ENCODE peak calls at places on chromosomes 13 and 19, in four cellular contexts. One of them, this sample, is unnamed.

GRCh38 chr19:35780717-35781116 is 5.4 kb downstream of the ARHGAP33 start:
- DNase-seq in stimulated activated CD8-positive, alpha-beta memory T cell treated with anti-CD3 and anti-CD28 coated beads, Interleukin-7, amount 100 ng/mL, for 1 hour: no peak
- DNase-seq in activated CD8-positive, alpha-beta memory T cell treated with anti-CD3 and anti-CD28 coated beads for 48 hours: no peak
- DNase-seq in psoas muscle: no peak
- DNase-seq in this sample: no peak

GRCh38 chr13:101408992-101409656 is 7.2 kb downstream of the NALCN start:
- DNase-seq in stimulated activated CD8-positive, alpha-beta memory T cell treated with anti-CD3 and anti-CD28 coated beads, Interleukin-7, amount 100 ng/mL, for 1 hour: no peak
- DNase-seq in activated CD8-positive, alpha-beta memory T cell treated with anti-CD3 and anti-CD28 coated beads for 48 hours: no peak
- DNase-seq in psoas muscle: no peak
- DNase-seq in this sample: no peak

GRCh38 chr19:1822210-1822609 is 10.1 kb upstream of the ATP8B3 start:
- DNase-seq in stimulated activated CD8-positive, alpha-beta memory T cell treated with anti-CD3 and anti-CD28 coated beads, Interleukin-7, amount 100 ng/mL, for 1 hour: no peak
- DNase-seq in activated CD8-positive, alpha-beta memory T cell treated with anti-CD3 and anti-CD28 coated beads for 48 hours: no peak
- DNase-seq in psoas muscle: no peak
- DNase-seq in this sample: no peak

GRCh38 chr19:50476224-50476942 is at the start of the genes EMC10 and GARIN5A:
- DNase-seq in stimulated activated CD8-positive, alpha-beta memory T cell treated with anti-CD3 and anti-CD28 coated beads, Interleukin-7, amount 100 ng/mL, for 1 hour: peak
- DNase-seq in activated CD8-positive, alpha-beta memory T cell treated with anti-CD3 and anti-CD28 coated beads for 48 hours: peak
- DNase-seq in psoas muscle: peak
- DNase-seq in this sample: peak

GRCh38 chr19:58555369-58555885 is 522 bp upstream of the CHMP2A start:
- DNase-seq in stimulated activated CD8-positive, alpha-beta memory T cell treated with anti-CD3 and anti-CD28 coated beads, Interleukin-7, amount 100 ng/mL, for 1 hour: no peak
- DNase-seq in activated CD8-positive, alpha-beta memory T cell treated with anti-CD3 and anti-CD28 coated beads for 48 hours: no peak
- DNase-seq in psoas muscle: no peak
- DNase-seq in this sample: no peak

GRCh38 chr13:110274687-110275086 is 32.3 kb downstream of the COL4A1 start:
- DNase-seq in stimulated activated CD8-positive, alpha-beta memory T cell treated with anti-CD3 and anti-CD28 coated beads, Interleukin-7, amount 100 ng/mL, for 1 hour: no peak
- DNase-seq in activated CD8-positive, alpha-beta memory T cell treated with anti-CD3 and anti-CD28 coated beads for 48 hours: no peak
- DNase-seq in psoas muscle: no peak
- DNase-seq in this sample: no peak

GRCh38 chr13:25067054-25067453 is 28.9 kb upstream of the PABPC3 start:
- DNase-seq in stimulated activated CD8-positive, alpha-beta memory T cell treated with anti-CD3 and anti-CD28 coated beads, Interleukin-7, amount 100 ng/mL, for 1 hour: no peak
- DNase-seq in activated CD8-positive, alpha-beta memory T cell treated with anti-CD3 and anti-CD28 coated beads for 48 hours: no peak
- DNase-seq in psoas muscle: no peak
- DNase-seq in this sample: no peak

GRCh38 chr13:32883501-32883900 is 132.7 kb upstream of the KL start:
- DNase-seq in stimulated activated CD8-positive, alpha-beta memory T cell treated with anti-CD3 and anti-CD28 coated beads, Interleukin-7, amount 100 ng/mL, for 1 hour: no peak
- DNase-seq in activated CD8-positive, alpha-beta memory T cell treated with anti-CD3 and anti-CD28 coated beads for 48 hours: no peak
- DNase-seq in psoas muscle: no peak
- DNase-seq in this sample: no peak

GRCh38 chr13:76164290-76164689 is 528.2 kb downstream of the LMO7 start:
- DNase-seq in stimulated activated CD8-positive, alpha-beta memory T cell treated with anti-CD3 and anti-CD28 coated beads, Interleukin-7, amount 100 ng/mL, for 1 hour: no peak
- DNase-seq in activated CD8-positive, alpha-beta memory T cell treated with anti-CD3 and anti-CD28 coated beads for 48 hours: no peak
- DNase-seq in psoas muscle: no peak
- DNase-seq in this sample: no peak

GRCh38 chr13:89763011-89763410 is 1584.5 kb upstream of the MIR17HG start:
- DNase-seq in stimulated activated CD8-positive, alpha-beta memory T cell treated with anti-CD3 and anti-CD28 coated beads, Interleukin-7, amount 100 ng/mL, for 1 hour: no peak
- DNase-seq in activated CD8-positive, alpha-beta memory T cell treated with anti-CD3 and anti-CD28 coated beads for 48 hours: no peak
- DNase-seq in psoas muscle: no peak
- DNase-seq in this sample: no peak

GRCh38 chr19:42143341-42144234 is 11.3 kb upstream of the POU2F2 start:
- DNase-seq in stimulated activated CD8-positive, alpha-beta memory T cell treated with anti-CD3 and anti-CD28 coated beads, Interleukin-7, amount 100 ng/mL, for 1 hour: no peak
- DNase-seq in activated CD8-positive, alpha-beta memory T cell treated with anti-CD3 and anti-CD28 coated beads for 48 hours: no peak
- DNase-seq in psoas muscle: no peak
- DNase-seq in this sample: no peak

GRCh38 chr19:3266792-3267469 is 42.5 kb downstream of the CELF5 start:
- DNase-seq in stimulated activated CD8-positive, alpha-beta memory T cell treated with anti-CD3 and anti-CD28 coated beads, Interleukin-7, amount 100 ng/mL, for 1 hour: no peak
- DNase-seq in activated CD8-positive, alpha-beta memory T cell treated with anti-CD3 and anti-CD28 coated beads for 48 hours: no peak
- DNase-seq in psoas muscle: no peak
- DNase-seq in this sample: no peak

GRCh38 chr13:27730191-27730590 is 62.1 kb upstream of the GSX1 start:
- DNase-seq in stimulated activated CD8-positive, alpha-beta memory T cell treated with anti-CD3 and anti-CD28 coated beads, Interleukin-7, amount 100 ng/mL, for 1 hour: no peak
- DNase-seq in activated CD8-positive, alpha-beta memory T cell treated with anti-CD3 and anti-CD28 coated beads for 48 hours: no peak
- DNase-seq in psoas muscle: no peak
- DNase-seq in this sample: no peak

GRCh38 chr19:47518854-47519253 is 4.0 kb upstream of the NAPA start:
- DNase-seq in stimulated activated CD8-positive, alpha-beta memory T cell treated with anti-CD3 and anti-CD28 coated beads, Interleukin-7, amount 100 ng/mL, for 1 hour: no peak
- DNase-seq in activated CD8-positive, alpha-beta memory T cell treated with anti-CD3 and anti-CD28 coated beads for 48 hours: no peak
- DNase-seq in psoas muscle: no peak
- DNase-seq in this sample: no peak

GRCh38 chr13:27425151-27425917 is 915 bp downstream of the GTF3A start:
- DNase-seq in stimulated activated CD8-positive, alpha-beta memory T cell treated with anti-CD3 and anti-CD28 coated beads, Interleukin-7, amount 100 ng/mL, for 1 hour: no peak
- DNase-seq in activated CD8-positive, alpha-beta memory T cell treated with anti-CD3 and anti-CD28 coated beads for 48 hours: no peak
- DNase-seq in psoas muscle: no peak
- DNase-seq in this sample: peak

GRCh38 chr13:30346159-30346788 is 38.9 kb upstream of the KATNAL1 start:
- DNase-seq in stimulated activated CD8-positive, alpha-beta memory T cell treated with anti-CD3 and anti-CD28 coated beads, Interleukin-7, amount 100 ng/mL, for 1 hour: no peak
- DNase-seq in activated CD8-positive, alpha-beta memory T cell treated with anti-CD3 and anti-CD28 coated beads for 48 hours: no peak
- DNase-seq in psoas muscle: no peak
- DNase-seq in this sample: peak

GRCh38 chr19:41753936-41754529 is 1.3 kb upstream of the CEACAM6 start:
- DNase-seq in stimulated activated CD8-positive, alpha-beta memory T cell treated with anti-CD3 and anti-CD28 coated beads, Interleukin-7, amount 100 ng/mL, for 1 hour: peak
- DNase-seq in activated CD8-positive, alpha-beta memory T cell treated with anti-CD3 and anti-CD28 coated beads for 48 hours: peak
- DNase-seq in psoas muscle: no peak
- DNase-seq in this sample: peak

GRCh38 chr13:71378992-71379905 is 487.8 kb downstream of the DACH1 start:
- DNase-seq in stimulated activated CD8-positive, alpha-beta memory T cell treated with anti-CD3 and anti-CD28 coated beads, Interleukin-7, amount 100 ng/mL, for 1 hour: no peak
- DNase-seq in activated CD8-positive, alpha-beta memory T cell treated with anti-CD3 and anti-CD28 coated beads for 48 hours: no peak
- DNase-seq in psoas muscle: no peak
- DNase-seq in this sample: no peak

GRCh38 chr19:10861118-10861651 is 10.2 kb upstream of the CARM1 start:
- DNase-seq in stimulated activated CD8-positive, alpha-beta memory T cell treated with anti-CD3 and anti-CD28 coated beads, Interleukin-7, amount 100 ng/mL, for 1 hour: no peak
- DNase-seq in activated CD8-positive, alpha-beta memory T cell treated with anti-CD3 and anti-CD28 coated beads for 48 hours: no peak
- DNase-seq in psoas muscle: no peak
- DNase-seq in this sample: no peak

GRCh38 chr19:3578390-3578789 is 5.6 kb downstream of the HMG20B start:
- DNase-seq in stimulated activated CD8-positive, alpha-beta memory T cell treated with anti-CD3 and anti-CD28 coated beads, Interleukin-7, amount 100 ng/mL, for 1 hour: no peak
- DNase-seq in activated CD8-positive, alpha-beta memory T cell treated with anti-CD3 and anti-CD28 coated beads for 48 hours: no peak
- DNase-seq in psoas muscle: no peak
- DNase-seq in this sample: no peak

GRCh38 chr19:51689751-51690358 is 3.3 kb upstream of the SPACA6 start:
- DNase-seq in stimulated activated CD8-positive, alpha-beta memory T cell treated with anti-CD3 and anti-CD28 coated beads, Interleukin-7, amount 100 ng/mL, for 1 hour: no peak
- DNase-seq in activated CD8-positive, alpha-beta memory T cell treated with anti-CD3 and anti-CD28 coated beads for 48 hours: no peak
- DNase-seq in psoas muscle: peak
- DNase-seq in this sample: no peak

GRCh38 chr13:50215389-50215788 is 200.1 kb downstream of the KCNRG start:
- DNase-seq in stimulated activated CD8-positive, alpha-beta memory T cell treated with anti-CD3 and anti-CD28 coated beads, Interleukin-7, amount 100 ng/mL, for 1 hour: no peak
- DNase-seq in activated CD8-positive, alpha-beta memory T cell treated with anti-CD3 and anti-CD28 coated beads for 48 hours: no peak
- DNase-seq in psoas muscle: no peak
- DNase-seq in this sample: no peak

GRCh38 chr13:96460571-96460970 is 370.7 kb downstream of the HS6ST3 start:
- DNase-seq in stimulated activated CD8-positive, alpha-beta memory T cell treated with anti-CD3 and anti-CD28 coated beads, Interleukin-7, amount 100 ng/mL, for 1 hour: no peak
- DNase-seq in activated CD8-positive, alpha-beta memory T cell treated with anti-CD3 and anti-CD28 coated beads for 48 hours: no peak
- DNase-seq in psoas muscle: no peak
- DNase-seq in this sample: no peak

GRCh38 chr13:74061939-74062595 is 72.1 kb downstream of the KLF12 start:
- DNase-seq in stimulated activated CD8-positive, alpha-beta memory T cell treated with anti-CD3 and anti-CD28 coated beads, Interleukin-7, amount 100 ng/mL, for 1 hour: no peak
- DNase-seq in activated CD8-positive, alpha-beta memory T cell treated with anti-CD3 and anti-CD28 coated beads for 48 hours: no peak
- DNase-seq in psoas muscle: no peak
- DNase-seq in this sample: peak

GRCh38 chr19:13833330-13834265 is 38.4 kb downstream of the ZSWIM4 start:
- DNase-seq in stimulated activated CD8-positive, alpha-beta memory T cell treated with anti-CD3 and anti-CD28 coated beads, Interleukin-7, amount 100 ng/mL, for 1 hour: peak
- DNase-seq in activated CD8-positive, alpha-beta memory T cell treated with anti-CD3 and anti-CD28 coated beads for 48 hours: peak
- DNase-seq in psoas muscle: peak
- DNase-seq in this sample: peak